ENCODE peak calls at places on chromosomes 13 and 19, in ten cellular contexts. N is PC-9, F is bronchial epithelial cell, X is tibial artery, Y is GM23338, E is LNCaP clone FGC, D is neural crest cell, U is activated B cell treated with CpG ODN at 0.5 μM for 24 hours, L is BE2C, Z is choroid plexus epithelial cell. S is an unnamed sample.

GRCh38 chr19:38650911-38651584 is 3.6 kb downstream of the ACTN4 start:
- DNase-seq in D (no peak), E (no peak), F (peak), Z (peak), X (no peak), N (peak), U (no peak), L (no peak), Y (no peak), S (no peak)

GRCh38 chr13:23750383-23751121 is 138.6 kb downstream of the MIPEP start:
- DNase-seq in Z (peak), X (no peak), D (no peak), F (peak), L (no peak), E (no peak), Y (no peak), U (no peak), N (no peak), S (no peak)

GRCh38 chr13:113758651-113759524 is at the start of gene TMEM255B:
- DNase-seq in L (peak), Z (peak), N (no peak), D (peak), X (peak), F (peak), Y (peak), E (no peak), U (peak), S (peak)

GRCh38 chr13:77359171-77359570 is 32.3 kb upstream of the MYCBP2 start:
- DNase-seq in X (no peak), E (no peak), F (peak), D (no peak), Z (no peak), Y (no peak), U (no peak), L (no peak), N (no peak), S (no peak)

GRCh38 chr13:62931901-62932883 is 1516.5 kb upstream of the PCDH20 start:
- DNase-seq in Z (peak), Y (no peak), N (no peak), E (no peak), U (no peak), L (no peak), D (no peak), X (no peak), F (no peak), S (no peak)

GRCh38 chr13:110816500-110816899 is 98.4 kb downstream of the ANKRD10 start:
- DNase-seq in N (peak), Z (no peak), Y (no peak), E (no peak), D (no peak), L (no peak), X (peak), U (no peak), F (no peak), S (no peak)

GRCh38 chr19:51514866-51515481 is 13.4 kb upstream of the SIGLEC12 start:
- DNase-seq in Y (peak), X (no peak), D (peak), Z (peak), E (peak), N (no peak), L (no peak), F (peak), U (no peak), S (peak)

GRCh38 chr19:5903502-5904301 is at the start of gene NDUFA11:
- DNase-seq in U (peak), L (peak), X (peak), E (no peak), N (no peak), Y (peak), Z (peak), D (peak), F (no peak), S (peak)

GRCh38 chr13:113846639-113847318 is 17.1 kb downstream of the GAS6 start:
- DNase-seq in N (no peak), E (no peak), Y (no peak), Z (no peak), F (no peak), X (peak), U (no peak), L (no peak), D (no peak), S (no peak)

GRCh38 chr13:38202730-38203129 is 146.9 kb upstream of the UFM1 start:
- DNase-seq in Y (no peak), X (no peak), N (no peak), F (peak), E (no peak), L (no peak), Z (peak), D (no peak), U (no peak), S (no peak)

GRCh38 chr19:34145741-34146202 is 26.5 kb upstream of the LSM14A start:
- DNase-seq in Y (peak), Z (peak), L (peak), F (peak), X (no peak), U (no peak), D (peak), E (no peak), N (peak), S (peak)

GRCh38 chr19:34149873-34150272 is 22.4 kb upstream of the LSM14A start:
- DNase-seq in X (no peak), U (no peak), F (no peak), N (no peak), Z (no peak), E (no peak), Y (no peak), D (no peak), L (no peak), S (no peak)

GRCh38 chr19:34150558-34150957 is 21.7 kb upstream of the LSM14A start:
- DNase-seq in N (no peak), U (no peak), L (peak), E (no peak), D (no peak), X (no peak), F (no peak), Z (no peak), Y (no peak), S (no peak)

GRCh38 chr19:34151439-34151838 is 20.9 kb upstream of the LSM14A start:
- DNase-seq in F (no peak), L (no peak), D (no peak), U (no peak), E (no peak), X (no peak), Y (no peak), N (no peak), Z (no peak), S (no peak)

DNA sequence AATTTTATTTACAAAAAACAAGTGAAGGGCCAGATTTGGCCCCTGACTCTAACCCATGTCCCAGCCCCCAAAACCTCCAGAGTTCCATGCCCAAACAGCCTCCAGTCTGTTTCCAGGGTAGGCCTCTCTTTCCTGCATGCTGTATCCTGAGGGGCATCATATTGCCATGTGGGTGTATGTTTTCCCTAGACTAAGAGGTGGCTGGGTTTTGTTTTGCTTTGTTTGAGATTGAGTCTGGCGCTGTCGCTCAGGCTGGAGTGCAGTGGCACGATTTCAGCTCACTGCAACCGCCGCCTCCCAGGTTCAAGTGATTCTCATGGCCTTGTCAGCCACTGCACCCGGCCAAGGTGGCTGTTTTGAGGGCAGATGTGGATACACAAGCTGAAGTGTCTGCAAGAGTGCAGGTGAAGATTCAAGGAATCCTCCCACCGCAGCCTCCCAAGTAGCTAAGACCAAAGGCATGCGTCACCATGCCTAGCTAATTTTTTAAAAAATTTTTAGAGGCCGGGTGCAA is 23.6 kb upstream of the LSM14A start:
- DNase-seq in D (no peak), Z (no peak), L (no peak), F (no peak), Y (no peak), X (no peak), N (no peak), E (no peak), U (no peak), S (no peak)
- TF ChIP-seq CTCF in D (no peak), Z (no peak), L (no peak), F (no peak), Y (no peak), X (no peak), N (no peak), E (no peak), U (no peak), S (no peak)

DNA sequence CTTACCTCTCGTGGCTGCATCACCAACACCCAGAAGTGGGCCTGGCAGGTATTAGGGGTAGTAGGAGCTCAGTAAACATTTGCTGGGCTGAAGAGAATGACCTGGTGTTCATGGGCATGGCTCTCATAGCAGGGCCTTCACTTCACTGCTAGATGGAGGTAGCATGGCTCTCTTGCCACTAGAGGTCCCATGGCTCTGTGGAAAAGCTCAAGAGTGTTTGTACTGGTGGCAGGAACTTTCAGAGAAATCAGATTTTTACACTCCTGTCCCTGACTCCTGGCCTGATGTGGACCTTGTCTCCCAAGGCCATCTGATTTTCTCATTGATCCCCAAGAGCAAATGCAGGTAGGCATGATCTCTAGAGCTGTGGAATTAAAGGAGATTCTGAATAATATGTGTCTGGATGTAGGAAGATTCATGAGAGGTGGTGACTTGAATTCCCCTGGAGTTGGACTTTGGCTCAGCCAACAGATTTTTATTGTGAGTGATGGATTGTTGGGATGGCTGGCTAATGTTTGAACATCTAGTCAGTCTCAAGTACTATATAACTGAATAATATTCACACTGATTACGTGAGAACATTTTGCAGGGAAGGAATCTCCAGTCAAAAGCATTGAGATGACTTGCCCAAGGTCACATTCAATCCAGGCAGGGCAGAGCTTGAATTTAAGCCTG is 5.8 kb downstream of the ZNF574 start:
- DNase-seq in E (no peak), N (no peak), U (no peak), L (peak), Z (peak), F (peak), D (no peak), Y (peak), X (no peak), S (peak)
- TF ChIP-seq CTCF in E (peak), N (peak), U (no peak), L (peak), Z (peak), F (peak), D (peak), Y (peak), X (peak), S (peak)

GRCh38 chr19:29202281-29202680 is 10.7 kb downstream of the UQCRFS1 start:
- DNase-seq in N (no peak), E (no peak), L (no peak), Y (no peak), D (no peak), F (no peak), X (no peak), Z (no peak), U (no peak), S (no peak)
- TF ChIP-seq CTCF in N (no peak), E (no peak), L (no peak), Y (no peak), D (no peak), F (no peak), X (no peak), Z (no peak), U (no peak), S (no peak)

GRCh38 chr19:18150776-18151624 is 2.0 kb upstream of the PIK3R2 start:
- DNase-seq in L (no peak), U (no peak), N (no peak), Z (no peak), F (no peak), D (no peak), Y (no peak), E (no peak), X (no peak), S (no peak)

GRCh38 chr19:18153555-18154134 is 682 bp downstream of the PIK3R2 start:
- DNase-seq in Y (peak), U (no peak), F (no peak), X (no peak), E (no peak), N (no peak), Z (no peak), L (no peak), D (no peak), S (no peak)

GRCh38 chr19:18155095-18156087 is 2.4 kb downstream of the PIK3R2 start:
- DNase-seq in N (no peak), Z (no peak), L (no peak), F (no peak), U (no peak), Y (no peak), X (no peak), D (no peak), E (no peak), S (no peak)

GRCh38 chr19:18152444-18152816 is 533 bp upstream of the PIK3R2 start:
- DNase-seq in U (peak), X (peak), Z (peak), N (peak), F (peak), E (peak), L (peak), D (peak), Y (peak), S (peak)

DNA sequence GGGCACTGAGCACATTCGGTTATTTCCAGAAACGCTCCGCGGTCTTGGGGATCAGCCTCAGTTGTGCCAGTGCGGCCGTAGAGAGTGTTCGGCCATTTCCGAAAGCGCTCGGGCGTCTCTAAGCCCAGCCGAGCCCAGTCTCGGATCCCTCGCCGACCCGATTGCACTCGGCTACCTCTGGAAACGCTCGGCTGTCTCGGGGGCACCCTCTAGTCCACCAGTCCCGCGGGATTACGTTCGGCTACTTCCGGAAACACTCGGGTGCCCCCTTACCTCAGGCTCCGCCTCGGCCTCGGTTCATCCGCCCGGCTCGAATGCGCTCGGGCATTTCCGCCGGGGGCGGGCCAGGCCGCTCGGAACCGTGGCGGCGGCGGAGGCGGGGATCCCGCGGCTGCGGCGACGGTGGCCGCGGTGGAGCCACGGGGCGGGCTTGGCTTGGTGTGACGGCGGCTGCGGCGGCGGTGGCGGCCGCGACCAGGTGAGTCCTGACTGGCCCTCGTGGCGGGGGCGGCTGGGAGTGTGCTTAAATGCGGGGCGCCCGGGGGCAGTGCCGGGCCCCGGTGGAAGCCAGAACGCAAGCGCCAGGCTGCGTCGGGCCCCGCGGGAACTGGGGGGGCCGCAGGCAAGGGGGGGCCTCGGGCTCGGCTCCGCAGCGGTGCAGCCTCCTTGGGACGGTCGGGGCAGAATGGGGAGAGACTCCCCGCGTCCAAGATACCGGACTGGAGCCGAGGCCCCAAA is at the start of gene PIK3R2:
- DNase-seq in Z (peak), D (peak), X (peak), U (peak), Y (peak), F (peak), E (peak), L (peak), N (peak), S (peak)
- TF ChIP-seq CTCF in Z (no peak), D (no peak), X (no peak), U (no peak), Y (no peak), F (no peak), E (no peak), L (no peak), N (peak), S (no peak)

GRCh38 chr19:46721269-46722003 is 4.5 kb upstream of the PRKD2 start:
- DNase-seq in Z (no peak), L (no peak), Y (peak), E (no peak), F (no peak), U (no peak), D (no peak), X (no peak), N (no peak), S (no peak)
- TF ChIP-seq CTCF in Z (peak), L (peak), Y (peak), E (no peak), F (no peak), U (no peak), D (peak), X (no peak), N (peak), S (peak)

GRCh38 chr13:41199061-41199460 is 4.7 kb upstream of the KBTBD7 start:
- DNase-seq in Z (no peak), Y (no peak), D (no peak), X (no peak), E (no peak), N (no peak), L (no peak), F (no peak), U (no peak), S (no peak)

GRCh38 chr13:41199526-41199925 is 5.2 kb upstream of the KBTBD7 start:
- DNase-seq in Z (no peak), Y (no peak), U (no peak), F (no peak), L (no peak), E (no peak), N (no peak), X (no peak), D (no peak), S (no peak)

GRCh38 chr13:41193919-41194824 is at the start of gene KBTBD7:
- DNase-seq in F (peak), L (peak), N (peak), Z (peak), X (peak), E (peak), Y (peak), D (peak), U (peak), S (peak)

GRCh38 chr13:41196011-41196410 is 1.6 kb upstream of the KBTBD7 start:
- DNase-seq in Z (no peak), E (no peak), N (no peak), Y (no peak), X (no peak), D (no peak), F (no peak), U (no peak), L (no peak), S (no peak)

DNA sequence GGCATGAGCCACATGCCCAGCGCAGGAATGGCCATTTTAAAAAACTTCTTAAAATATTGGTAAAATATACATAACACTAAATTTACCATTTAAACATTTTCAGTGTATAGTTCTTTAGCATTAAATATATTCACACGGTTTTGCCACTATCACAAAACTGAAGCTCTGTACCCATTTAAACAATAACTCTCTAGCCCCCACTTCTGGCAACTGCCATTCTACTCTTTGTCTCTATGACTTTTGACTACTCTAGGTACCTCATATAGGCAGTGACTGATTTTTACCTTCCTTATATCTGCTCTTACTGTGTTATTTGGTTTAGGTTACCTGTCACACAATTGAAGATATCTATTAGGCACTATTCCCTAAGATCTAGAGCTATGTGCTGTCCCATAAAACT is 2.3 kb upstream of the KBTBD7 start:
- DNase-seq in X (no peak), U (no peak), Y (peak), L (no peak), F (peak), D (no peak), E (no peak), Z (peak), N (no peak), S (no peak)
- TF ChIP-seq CTCF in X (no peak), U (no peak), Y (peak), L (peak), F (peak), D (peak), E (peak), Z (peak), N (no peak), S (no peak)

GRCh38 chr13:92574499-92574898 is 652.1 kb upstream of the GPC6 start:
- DNase-seq in U (no peak), F (peak), Z (peak), E (no peak), L (no peak), X (no peak), D (no peak), Y (no peak), N (no peak), S (no peak)

GRCh38 chr13:92572190-92572589 is 654.4 kb upstream of the GPC6 start:
- DNase-seq in E (no peak), Y (no peak), N (no peak), L (no peak), Z (no peak), D (no peak), X (no peak), U (no peak), F (no peak), S (no peak)

GRCh38 chr13:92578358-92578757 is 648.2 kb upstream of the GPC6 start:
- DNase-seq in L (no peak), F (no peak), Z (no peak), E (no peak), Y (no peak), U (no peak), N (no peak), D (no peak), X (no peak), S (no peak)

GRCh38 chr13:92575782-92576181 is 650.8 kb upstream of the GPC6 start:
- DNase-seq in Z (no peak), Y (no peak), E (peak), N (no peak), D (no peak), F (peak), L (no peak), X (no peak), U (no peak), S (no peak)

GRCh38 chr13:92573467-92574057 is 653.0 kb upstream of the GPC6 start:
- DNase-seq in F (peak), X (no peak), E (peak), D (no peak), Y (peak), L (peak), N (no peak), U (no peak), Z (peak), S (no peak)
- TF ChIP-seq CTCF in F (peak), X (no peak), E (peak), D (peak), Y (peak), L (peak), N (peak), U (no peak), Z (peak), S (no peak)

DNA sequence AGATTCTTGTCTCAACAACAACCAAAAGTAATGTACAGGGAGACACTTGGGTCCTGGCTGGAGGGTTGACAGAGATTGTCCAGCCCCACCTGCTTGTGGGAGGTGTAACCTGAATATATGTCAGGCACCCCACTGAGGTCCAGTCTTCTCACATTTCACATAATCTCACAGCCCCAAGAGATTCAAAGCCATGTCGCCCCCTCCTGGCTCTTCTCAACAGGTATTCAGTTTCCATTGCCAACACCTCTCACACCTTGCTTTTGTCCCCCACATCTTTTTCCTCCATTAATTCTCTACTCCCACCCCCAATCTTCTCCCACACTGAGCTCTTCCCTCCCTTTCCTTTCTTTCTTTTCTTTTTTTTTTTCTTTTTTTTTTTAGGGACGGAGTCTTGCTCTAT is 11.2 kb downstream of the UNC13A start:
- DNase-seq in Z (peak), L (no peak), D (no peak), X (no peak), U (no peak), E (no peak), N (no peak), F (no peak), Y (peak), S (no peak)
- TF ChIP-seq CTCF in Z (peak), L (no peak), D (peak), X (peak), U (no peak), E (no peak), N (peak), F (peak), Y (peak), S (no peak)